ENCODE peak calls at places on chromosomes 3 and 15, in nine cellular contexts. N, W, D, X, V, F, E, B and Q are unnamed samples. For H3K27me3, the result is how much of the 10 kb centered on the place peaks cover.

GRCh38 chr3:57910988-57911387 is 97.2 kb upstream of the FLNB start:
- DNase-seq in E (no peak), V (no peak), X (no peak), W (peak), F (no peak), N (no peak), B (no peak), D (no peak), Q (no peak)

GRCh38 chr3:46359748-46360509 is 6.0 kb downstream of the CCR2 start:
- DNase-seq in B (no peak), N (no peak), D (no peak), W (no peak), V (no peak), E (no peak), F (no peak), X (no peak), Q (no peak)

GRCh38 chr3:5456199-5456598 is 268.7 kb downstream of the EDEM1 start:
- DNase-seq in D (no peak), N (no peak), W (no peak), E (no peak), X (no peak), V (no peak), F (no peak), B (no peak), Q (no peak)

GRCh38 chr3:194884649-194885315 is 199.1 kb downstream of the FAM43A start:
- DNase-seq in V (no peak), N (no peak), X (no peak), B (no peak), W (no peak), E (peak), D (no peak), F (no peak), Q (no peak)

GRCh38 chr3:134364061-134364935 is 9.9 kb downstream of the AMOTL2 start:
- DNase-seq in F (peak), D (peak), N (peak), E (peak), X (peak), V (peak), W (peak), B (peak), Q (peak)

GRCh38 chr3:4474683-4475490 is 7.8 kb upstream of the SUMF1 start:
- DNase-seq in D (no peak), E (no peak), W (peak), N (peak), V (no peak), B (peak), F (peak), X (no peak), Q (peak)

GRCh38 chr15:51924146-51925068 is 47.2 kb downstream of the LEO1 start:
- DNase-seq in N (no peak), E (peak), F (peak), D (no peak), X (no peak), W (no peak), B (no peak), V (no peak), Q (no peak)

GRCh38 chr3:210649-211048 is 14.1 kb downstream of the CHL1 start:
- DNase-seq in N (no peak), B (no peak), E (no peak), W (no peak), D (no peak), F (no peak), X (no peak), V (no peak), Q (no peak)

GRCh38 chr3:42755681-42756578 is 17.1 kb downstream of the CCDC13 start:
- DNase-seq in D (no peak), W (peak), V (peak), X (peak), F (peak), N (no peak), E (peak), B (peak), Q (no peak)

GRCh38 chr15:24823473-24823872 is 131.3 kb upstream of the SNRPN start:
- DNase-seq in E (peak), B (no peak), W (no peak), F (peak), D (peak), X (no peak), V (no peak), N (no peak), Q (no peak)

DNA sequence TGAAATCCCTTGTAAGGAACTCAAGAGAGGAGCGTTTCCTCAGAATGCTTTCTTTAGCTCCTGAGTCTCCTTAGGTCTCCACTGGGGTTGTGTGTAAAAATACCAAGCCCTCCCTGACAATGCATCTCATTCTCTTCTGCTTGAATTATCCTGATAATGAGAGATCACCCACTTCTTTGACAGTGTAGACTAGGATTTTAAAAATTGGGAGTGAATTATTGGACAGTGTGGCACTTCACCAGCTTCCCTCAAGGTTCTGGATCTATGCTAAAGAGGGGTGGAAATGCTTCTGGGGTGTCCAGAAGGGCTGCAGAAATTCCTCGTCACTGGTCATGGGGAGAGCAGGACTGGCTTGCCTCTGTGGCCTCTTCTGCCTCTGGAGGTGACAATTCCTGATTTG is 41.8 kb upstream of the POLG start:
- DNase-seq in W (no peak), F (no peak), V (no peak), D (no peak), E (no peak), N (no peak), X (no peak), B (no peak), Q (no peak)
- H3K27me3 ChIP-seq in W (half or more), F (half or more), V (under half), D (under half), E (half or more), N (under half), X (under half), B (half or more), Q (under half)

DNA sequence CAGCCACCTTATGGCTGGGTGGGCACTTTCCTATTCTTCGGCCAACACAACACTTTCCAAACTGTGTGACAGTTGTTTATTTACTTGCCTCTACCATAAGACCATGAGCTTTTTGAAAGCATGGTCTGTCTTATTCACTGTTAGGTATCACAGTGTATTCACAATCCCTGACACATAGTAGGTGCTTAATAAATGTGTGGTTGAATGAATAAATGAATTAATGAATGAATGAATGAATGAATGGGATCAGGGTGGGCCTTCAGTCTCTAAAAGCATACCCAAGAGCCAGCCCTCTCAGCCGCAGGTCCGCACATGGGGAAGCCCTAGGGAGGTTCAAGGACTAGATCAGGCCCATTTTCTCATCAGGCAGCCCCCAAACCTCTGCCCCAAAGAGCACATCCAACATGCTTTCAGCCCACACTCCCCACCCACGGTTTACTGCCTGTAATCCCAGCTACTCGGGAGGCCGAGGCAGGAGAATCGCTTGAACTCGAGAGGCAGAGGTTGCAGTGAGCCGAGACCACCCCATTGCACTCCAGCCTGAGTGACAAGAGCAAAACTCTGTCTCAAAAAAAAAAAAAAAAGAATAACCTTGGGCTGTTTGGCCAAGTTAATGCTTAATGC is 95.9 kb downstream of the LIPC start:
- DNase-seq in W (no peak), E (no peak), B (no peak), V (peak), F (no peak), X (no peak), N (peak), D (no peak), Q (no peak)
- H3K27ac ChIP-seq in W (no peak), E (no peak), B (no peak), V (no peak), F (no peak), X (no peak), N (peak), D (peak), Q (peak)

DNA sequence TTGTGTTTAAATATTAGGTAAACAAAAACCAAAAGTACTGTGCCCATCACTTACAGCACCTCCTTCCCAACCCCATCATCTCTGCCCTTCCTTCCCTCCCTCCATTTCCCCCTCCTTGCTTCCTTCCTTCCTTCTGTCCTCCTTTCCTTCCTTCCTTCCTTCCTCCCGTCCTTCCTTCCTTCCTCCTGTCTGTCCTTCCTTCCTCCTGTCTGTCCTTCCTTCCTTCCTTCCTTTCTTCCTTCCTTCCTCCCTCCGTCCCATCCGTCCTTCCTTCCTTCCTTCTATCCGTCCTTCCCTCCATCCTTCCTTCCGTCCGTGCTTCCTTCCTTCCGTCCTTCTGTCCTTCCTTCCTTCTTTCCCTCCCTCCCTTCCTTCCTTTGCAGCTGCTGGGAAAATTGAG is 67.8 kb upstream of the SIAH2 start:
- DNase-seq in B (no peak), E (no peak), N (no peak), D (no peak), X (no peak), V (no peak), F (no peak), W (no peak), Q (no peak)
- H3K27me3 ChIP-seq in B (under half), E (under half), N (under half), D (under half), X (under half), V (under half), F (under half), W (under half), Q (under half)

DNA sequence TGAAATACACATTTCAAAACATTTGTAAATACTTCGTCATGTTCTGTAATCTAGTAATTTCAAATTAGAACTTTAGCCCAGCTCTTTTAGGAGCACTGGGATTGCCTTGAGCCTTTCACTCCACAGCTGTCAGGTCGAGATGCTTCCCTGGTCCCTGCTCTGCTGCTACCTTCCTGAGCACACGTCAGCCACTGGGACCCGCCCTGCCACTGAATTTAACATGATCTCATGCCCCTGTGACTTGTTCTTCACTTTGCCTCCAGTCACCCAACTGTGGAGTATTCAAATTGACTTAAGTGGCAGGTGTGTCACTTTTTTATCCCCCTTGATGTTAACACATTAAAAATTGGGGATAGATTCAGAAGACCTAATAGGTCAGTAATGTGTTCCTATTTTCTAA is 3.3 kb downstream of the ARRDC4 start:
- DNase-seq in N (no peak), V (no peak), D (no peak), F (no peak), X (no peak), B (no peak), W (no peak), E (no peak), Q (no peak)
- H3K27ac ChIP-seq in N (no peak), V (no peak), D (no peak), F (no peak), X (no peak), B (no peak), W (no peak), E (no peak), Q (no peak)

GRCh38 chr15:70252936-70253280 is 155.2 kb upstream of the TLE3 start:
- DNase-seq in E (no peak), X (no peak), D (no peak), N (no peak), W (no peak), F (no peak), V (no peak), B (no peak), Q (no peak)
- H3K27me3 ChIP-seq in E (under half), X (under half), D (under half), N (under half), W (under half), F (half or more), V (under half), B (under half), Q (under half)

GRCh38 chr3:177537612-177538011 is 340.3 kb upstream of the TBL1XR1 start:
- DNase-seq in V (no peak), B (no peak), W (no peak), D (no peak), F (no peak), N (no peak), X (no peak), E (no peak), Q (no peak)
- H3K27ac ChIP-seq in V (no peak), B (no peak), W (no peak), D (peak), F (no peak), N (no peak), X (no peak), E (no peak), Q (no peak)

DNA sequence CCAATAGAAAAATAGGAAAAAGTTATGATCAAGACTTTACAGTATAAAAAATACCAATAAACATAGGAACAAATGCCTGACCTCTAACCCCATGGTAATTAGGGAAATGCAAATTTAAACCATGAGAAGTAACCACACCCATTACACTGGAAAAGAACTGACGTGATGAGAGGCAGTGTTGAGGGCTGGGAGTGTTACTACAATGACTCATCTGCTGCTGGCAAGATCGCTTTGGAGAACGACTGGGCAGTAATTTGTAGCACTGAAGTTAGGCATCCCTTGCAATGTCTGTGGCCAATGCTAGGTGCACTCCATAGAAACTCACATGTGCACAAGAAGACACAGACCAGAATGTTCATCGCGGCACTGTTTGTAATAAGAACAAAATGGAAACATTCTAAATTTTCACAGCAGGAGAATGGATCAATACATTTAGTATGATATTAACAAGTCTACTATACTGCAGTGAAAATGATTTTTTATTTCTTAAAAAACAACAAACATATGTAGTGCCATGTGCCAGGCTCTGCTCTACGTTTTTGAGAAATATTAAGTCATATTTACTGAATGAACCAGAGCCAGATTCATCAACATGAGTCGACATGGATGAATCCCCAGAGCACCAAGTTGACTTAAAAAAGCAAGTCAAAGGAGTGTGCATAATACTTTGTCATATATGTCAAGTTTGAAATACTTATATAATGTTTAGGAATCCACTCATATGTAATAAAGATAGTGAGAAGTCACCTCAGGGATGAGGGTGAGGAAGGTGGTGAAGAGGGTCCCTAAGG is 37.6 kb upstream of the EPHB3 start:
- DNase-seq in F (peak), W (peak), B (no peak), N (no peak), X (peak), V (no peak), E (peak), D (no peak), Q (no peak)
- H3K27me3 ChIP-seq in F (under half), W (under half), B (half or more), N (under half), X (under half), V (under half), E (under half), D (under half), Q (under half)

GRCh38 chr15:37015476-37015875 is 84.9 kb downstream of the MEIS2 start:
- DNase-seq in F (no peak), X (no peak), V (no peak), B (no peak), N (no peak), W (no peak), D (no peak), E (no peak), Q (no peak)

GRCh38 chr15:37015025-37015424 is 85.3 kb downstream of the MEIS2 start:
- DNase-seq in F (no peak), W (no peak), V (no peak), X (no peak), B (no peak), N (no peak), D (no peak), E (no peak), Q (no peak)

GRCh38 chr15:37017031-37017625 is 83.2 kb downstream of the MEIS2 start:
- DNase-seq in W (no peak), E (no peak), N (no peak), V (no peak), D (no peak), F (no peak), B (no peak), X (no peak), Q (no peak)

GRCh38 chr15:37014566-37014965 is 85.8 kb downstream of the MEIS2 start:
- DNase-seq in F (no peak), E (no peak), V (no peak), X (no peak), N (no peak), D (no peak), B (no peak), W (no peak), Q (no peak)

DNA sequence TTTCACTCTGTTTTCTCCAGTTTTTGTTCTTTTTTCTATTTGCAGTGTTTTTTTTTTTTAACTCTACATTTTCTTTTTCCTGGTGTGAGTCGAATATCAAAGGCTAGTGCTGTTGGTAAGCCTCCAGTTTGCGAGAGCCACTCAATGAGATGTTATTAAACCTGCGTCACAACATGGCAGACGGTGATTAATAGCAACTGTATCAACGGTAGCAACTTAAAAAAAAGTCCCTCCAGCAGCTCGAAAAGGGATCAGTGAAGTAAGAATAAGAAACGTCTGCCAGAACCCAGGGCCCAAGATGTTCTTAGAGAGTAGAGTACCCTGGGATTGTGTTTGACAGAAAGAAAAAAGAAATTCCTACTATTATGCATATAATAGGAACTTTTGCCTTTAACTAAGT is 84.1 kb downstream of the MEIS2 start:
- DNase-seq in W (peak), F (no peak), D (no peak), X (peak), V (no peak), E (no peak), B (no peak), N (no peak), Q (peak)
- H3K27ac ChIP-seq in W (no peak), F (no peak), D (peak), X (peak), V (no peak), E (no peak), B (peak), N (peak), Q (peak)

DNA sequence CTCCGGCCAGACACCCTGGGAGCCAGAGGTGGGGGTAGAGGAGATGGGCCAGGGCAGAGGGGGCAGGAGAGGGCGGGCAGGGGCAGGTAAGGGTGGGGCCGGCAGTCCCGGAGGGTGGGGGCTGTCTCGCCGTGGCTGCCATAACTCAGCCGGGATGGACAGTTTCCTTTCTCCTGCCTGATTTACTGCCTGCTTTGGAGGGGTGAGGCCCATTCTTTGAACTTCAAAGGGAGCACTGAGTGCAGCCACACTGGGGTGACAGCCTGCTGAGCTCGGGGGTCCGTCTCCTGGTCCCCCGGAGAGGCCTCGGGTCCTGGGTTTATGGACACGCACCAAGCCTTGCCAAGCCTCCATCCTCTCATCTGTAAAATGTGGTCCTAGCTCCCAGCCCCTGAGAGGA is 135.4 kb downstream of the FBLN2 start:
- DNase-seq in B (no peak), E (no peak), V (no peak), W (no peak), F (no peak), N (no peak), X (no peak), D (no peak), Q (no peak)
- H3K27me3 ChIP-seq in B (under half), E (under half), V (under half), W (under half), F (half or more), N (under half), X (under half), D (under half), Q (under half)